ENCODE peak calls at places on chromosomes 2 and 18, in eight cellular contexts. M is fibroblast of mammary gland, Q is retinal pigment epithelial cell, V is choroid plexus epithelial cell, F is adrenal gland, L is lower leg skin, H is right lobe of liver, J is cardiac muscle cell. O is an unnamed sample.

GRCh38 chr2:1460851-1461418 is 47.7 kb downstream of the TPO start:
- DNase-seq in H (no peak), V (no peak), Q (no peak), L (no peak), J (no peak), M (no peak), F (no peak), O (no peak)

GRCh38 chr2:172693037-172693436 is 42.6 kb upstream of the RAPGEF4 start:
- DNase-seq in F (peak; percentile 75), V (peak; percentile 97), J (no peak), Q (peak; percentile 77), L (peak; percentile 79), M (peak; percentile 99), H (no peak), O (peak; percentile 99)

GRCh38 chr18:78865771-78866310 is 113.8 kb upstream of the SALL3 start:
- DNase-seq in M (no peak), H (no peak), V (no peak), Q (no peak), F (no peak), L (no peak), J (no peak), O (no peak)

GRCh38 chr18:58418361-58418760 is 210.5 kb downstream of the ALPK2 start:
- DNase-seq in V (no peak), J (no peak), Q (no peak), M (no peak), F (no peak), H (no peak), L (no peak), O (no peak)

GRCh38 chr18:76977108-76977621 is 154.8 kb downstream of the ZNF236 start:
- DNase-seq in J (no peak), L (no peak), H (peak; percentile 42), F (no peak), Q (no peak), M (no peak), V (no peak), O (no peak)

GRCh38 chr18:48024009-48024512 is 93.6 kb upstream of the SMAD2 start:
- DNase-seq in J (no peak), Q (no peak), M (no peak), F (no peak), V (no peak), L (no peak), H (no peak), O (no peak)

GRCh38 chr18:11752116-11752911 is 63.2 kb downstream of the GNAL start:
- DNase-seq in Q (peak; percentile 27), H (no peak), J (peak; percentile 61), M (peak; percentile 48), L (no peak), F (peak; percentile 14), V (peak; percentile 53), O (peak; percentile 4)

GRCh38 chr2:104846182-104846954 is 7.5 kb upstream of the POU3F3 start:
- DNase-seq in V (no peak), Q (no peak), F (no peak), M (no peak), H (no peak), L (no peak), J (no peak), O (no peak)

GRCh38 chr2:15546297-15547098 is 14.6 kb downstream of the NBAS start:
- DNase-seq in J (no peak), V (no peak), M (no peak), L (no peak), Q (no peak), F (no peak), H (no peak), O (no peak)

GRCh38 chr2:169891593-169892298 is 64.5 kb downstream of the UBR3 start:
- DNase-seq in L (no peak), F (no peak), J (no peak), V (peak; percentile 92), Q (peak; percentile 71), M (peak; percentile 75), H (no peak), O (peak; percentile 16)

GRCh38 chr2:161030260-161031063 is 129.8 kb upstream of the TANK start:
- DNase-seq in Q (peak; percentile 71), H (no peak), L (peak; percentile 64), V (peak; percentile 99), M (peak; percentile 99), J (no peak), F (no peak), O (peak; percentile 99)

GRCh38 chr2:168247341-168248305 is at the start of gene STK39:
- DNase-seq in J (peak; percentile 92), Q (no peak), H (peak; percentile 74), F (peak; percentile 62), M (peak; percentile 63), V (peak; percentile 79), L (peak; percentile 48), O (peak; percentile 71)

GRCh38 chr18:2406544-2406943 is 164.8 kb downstream of the METTL4 start:
- DNase-seq in V (peak; percentile 83), J (no peak), Q (no peak), M (peak; percentile 63), F (no peak), H (no peak), L (no peak), O (peak; percentile 50)

GRCh38 chr2:47061989-47062678 is 93.0 kb downstream of the STPG4 start:
- DNase-seq in M (peak; percentile 45), L (no peak), J (no peak), Q (no peak), F (no peak), V (no peak), H (no peak), O (no peak)

GRCh38 chr2:43100883-43101662 is 125.3 kb downstream of the ZFP36L2 start:
- DNase-seq in J (no peak), F (peak; percentile 32), H (no peak), M (no peak), L (no peak), Q (peak; percentile 70), V (no peak), O (peak; percentile 43)

GRCh38 chr2:29528371-29528770 is 393.0 kb downstream of the ALK start:
- DNase-seq in J (no peak), L (no peak), Q (no peak), M (no peak), F (no peak), H (no peak), V (no peak), O (no peak)

GRCh38 chr2:133338224-133338623 is 230.0 kb downstream of the NCKAP5 start:
- DNase-seq in L (no peak), H (no peak), M (no peak), Q (no peak), F (no peak), V (no peak), J (no peak), O (no peak)

DNA sequence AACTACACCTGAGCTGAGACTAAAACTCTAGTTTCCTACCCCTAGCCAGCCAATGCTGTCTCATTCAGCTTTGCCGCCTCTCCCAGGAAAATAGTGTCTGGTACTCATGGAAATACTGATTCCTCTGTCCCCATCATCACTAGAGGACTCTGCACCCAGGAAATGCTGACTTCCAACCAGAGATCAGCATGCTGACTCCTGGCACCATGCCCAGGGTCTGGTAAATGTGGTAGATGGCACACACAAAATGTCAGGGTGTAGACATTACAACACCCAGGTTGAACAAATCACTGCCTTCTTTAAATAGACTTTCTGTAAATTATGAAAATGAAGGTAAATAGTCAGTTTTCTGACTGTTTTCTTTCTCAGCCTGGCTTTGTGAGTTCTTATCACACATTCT is 307.3 kb upstream of the CHAC2 start:
- DNase-seq in J (no peak), V (peak; percentile 5), L (no peak), M (no peak), F (peak; percentile 24), Q (peak; percentile 25), H (peak; percentile 72), O (no peak)
- TF ChIP-seq CTCF in J (no peak), V (no peak), L (no peak), M (no peak), F (no peak), Q (peak; percentile 37), H (peak; percentile 40), O (no peak)

GRCh38 chr2:113174369-113174735 is 581 bp downstream of the PSD4 start:
- DNase-seq in J (no peak), Q (no peak), H (no peak), V (no peak), F (no peak), L (no peak), M (no peak), O (no peak)
- H3K4me3 ChIP-seq in J (no peak overlapping the region), Q (no peak overlapping the region), H (peak overlapping the region; percentile 18), V (no peak overlapping the region), F (no peak overlapping the region), L (no peak overlapping the region), M (no peak overlapping the region), O (no peak overlapping the region)

DNA sequence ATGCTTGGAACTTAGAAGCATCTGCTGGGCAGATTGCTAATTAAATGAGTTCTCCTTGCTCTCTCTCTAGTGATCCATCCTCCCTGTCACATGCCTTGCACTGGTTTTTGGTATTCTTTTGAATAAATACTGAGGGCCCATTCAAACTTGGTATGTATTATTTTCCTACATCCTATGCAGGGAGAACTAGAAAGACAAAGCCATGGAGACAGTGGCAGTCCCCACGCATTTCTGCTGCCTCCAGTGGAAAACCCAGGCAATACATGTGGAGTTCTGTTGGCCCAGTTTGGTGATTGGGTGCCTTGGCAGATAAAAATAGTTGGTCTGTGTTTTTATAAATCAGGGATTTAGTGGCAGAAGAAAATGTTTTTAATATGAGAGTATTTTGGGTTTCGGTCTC is 68.7 kb downstream of the DIS3L2 start:
- DNase-seq in L (no peak), F (no peak), J (no peak), V (no peak), M (no peak), H (no peak), Q (no peak), O (no peak)
- TF ChIP-seq CTCF in L (no peak), F (peak; percentile 20), J (peak; percentile 18), V (peak; percentile 39), M (peak; percentile 24), H (peak; percentile 32), Q (peak; percentile 31), O (peak; percentile 23)

GRCh38 chr18:51038110-51038509 is 8.1 kb downstream of the SMAD4 start:
- DNase-seq in H (peak; percentile 74), J (no peak), V (no peak), L (no peak), F (peak; percentile 40), Q (no peak), M (peak; percentile 56), O (no peak)

GRCh38 chr18:51039138-51040112 is 9.4 kb downstream of the SMAD4 start:
- DNase-seq in V (peak; percentile 57), F (no peak), H (no peak), M (peak; percentile 23), L (no peak), J (no peak), Q (no peak), O (no peak)

GRCh38 chr18:51032193-51032592 is 2.2 kb downstream of the SMAD4 start:
- DNase-seq in F (no peak), V (no peak), M (no peak), L (no peak), J (no peak), H (no peak), Q (no peak), O (no peak)

GRCh38 chr18:51041677-51042076 is 11.7 kb downstream of the SMAD4 start:
- DNase-seq in L (no peak), Q (no peak), M (no peak), V (no peak), F (no peak), J (no peak), H (no peak), O (no peak)

DNA sequence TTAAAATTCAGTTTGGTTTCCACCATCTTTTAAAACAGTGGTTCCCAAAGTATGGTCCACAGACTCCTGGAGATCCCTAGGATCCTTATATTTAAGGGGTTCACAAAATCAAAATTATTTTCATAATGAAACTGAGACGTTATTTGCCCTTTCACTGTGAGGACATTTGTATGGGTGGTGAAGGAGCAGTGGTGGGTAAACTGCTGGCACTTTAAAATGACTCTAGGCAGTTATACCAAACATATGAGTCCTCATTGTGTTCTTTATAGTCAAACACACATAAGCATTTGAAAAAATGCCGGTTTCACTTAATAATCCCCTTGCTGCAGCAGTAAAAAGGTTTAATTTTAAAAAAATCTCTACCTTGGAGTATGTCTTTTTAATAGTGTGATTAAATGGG is 7.2 kb downstream of the SMAD4 start:
- DNase-seq in L (no peak), F (no peak), H (no peak), V (no peak), M (no peak), Q (no peak), J (no peak), O (no peak)
- H3K4me3 ChIP-seq in L (no peak overlapping the region), F (no peak overlapping the region), H (no peak overlapping the region), V (no peak overlapping the region), M (no peak overlapping the region), Q (no peak overlapping the region), J (no peak overlapping the region), O (no peak overlapping the region)